ENCODE peak calls at places on chromosomes 5 and 9, in six cellular contexts. W, N, V, F, Q and L are unnamed samples.

GRCh38 chr9:70257991-70258691 is 637 bp upstream of the SMC5 start:
- DNase-seq in F (peak), N (no peak), V (peak), W (peak), Q (no peak), L (no peak)

GRCh38 chr5:68891718-68892117 is 202.1 kb upstream of the SLC30A5 start:
- DNase-seq in Q (peak), W (no peak), V (no peak), N (no peak), F (no peak), L (no peak)

GRCh38 chr5:54927097-54927746 is 58.2 kb downstream of the ESM1 start:
- DNase-seq in Q (no peak), N (no peak), F (no peak), V (no peak), W (no peak), L (no peak)

GRCh38 chr5:96146675-96147074 is 185.0 kb upstream of the ELL2 start:
- DNase-seq in V (peak), Q (peak), W (peak), F (no peak), N (no peak), L (peak)

GRCh38 chr9:112863214-112863613 is 27.5 kb downstream of the SLC46A2 start:
- DNase-seq in Q (no peak), V (peak), N (no peak), F (no peak), W (no peak), L (no peak)

GRCh38 chr5:147906326-147907095 is at the start of gene C5orf46:
- DNase-seq in V (no peak), F (peak), Q (no peak), N (no peak), W (no peak), L (no peak)

GRCh38 chr5:80054682-80055081 is 19.5 kb downstream of the THBS4 start:
- DNase-seq in N (no peak), V (no peak), W (no peak), Q (no peak), F (no peak), L (no peak)

GRCh38 chr5:168600409-168600808 is 21.2 kb upstream of the PANK3 start:
- DNase-seq in F (peak), V (no peak), N (no peak), W (no peak), Q (no peak), L (no peak)

GRCh38 chr5:32419791-32420190 is 24.7 kb downstream of the ZFR start:
- DNase-seq in W (no peak), V (no peak), F (no peak), N (no peak), Q (no peak), L (no peak)

GRCh38 chr5:112479418-112479817 is 60.3 kb upstream of the EPB41L4A start:
- DNase-seq in F (no peak), V (no peak), Q (no peak), W (no peak), N (no peak), L (peak)

GRCh38 chr9:129596541-129597328 is 24.2 kb downstream of the C9orf50 start:
- DNase-seq in V (no peak), W (no peak), F (peak), N (peak), Q (no peak), L (no peak)

GRCh38 chr5:172634106-172634899 is 6.8 kb upstream of the NEURL1B start:
- DNase-seq in V (no peak), W (no peak), N (no peak), Q (no peak), F (no peak), L (no peak)

DNA sequence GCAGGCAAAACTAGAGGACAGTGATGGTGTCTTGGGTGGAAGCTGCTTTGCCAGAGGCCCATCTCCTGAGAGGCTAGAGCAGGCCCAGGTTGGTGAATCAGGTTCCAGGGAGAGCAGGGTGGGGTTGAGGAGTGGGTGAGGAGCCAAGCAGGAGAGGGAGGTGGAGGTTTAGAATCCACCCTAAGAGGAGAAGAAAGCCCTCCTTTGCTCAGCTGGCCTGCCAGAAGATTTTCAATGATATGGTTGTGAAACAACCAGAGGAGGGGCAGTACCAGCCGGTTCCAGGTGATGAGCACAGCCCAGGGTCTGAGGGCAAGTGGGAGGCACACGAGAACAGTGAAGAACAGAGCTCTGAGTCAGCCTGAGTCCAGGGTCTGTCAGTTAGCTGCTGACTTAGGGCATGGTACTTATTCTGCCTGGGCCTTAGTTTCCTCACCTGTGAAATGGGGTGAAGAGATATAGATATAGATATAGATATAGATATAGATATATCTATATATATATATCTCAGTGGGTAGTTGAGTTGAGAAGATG is 17.8 kb downstream of the PPARGC1B start:
- DNase-seq in F (no peak), Q (no peak), N (no peak), V (peak), W (no peak), L (no peak)
- H3K4me3 ChIP-seq in F (no peak), Q (no peak), N (no peak), V (no peak), W (no peak), L (no peak)

DNA sequence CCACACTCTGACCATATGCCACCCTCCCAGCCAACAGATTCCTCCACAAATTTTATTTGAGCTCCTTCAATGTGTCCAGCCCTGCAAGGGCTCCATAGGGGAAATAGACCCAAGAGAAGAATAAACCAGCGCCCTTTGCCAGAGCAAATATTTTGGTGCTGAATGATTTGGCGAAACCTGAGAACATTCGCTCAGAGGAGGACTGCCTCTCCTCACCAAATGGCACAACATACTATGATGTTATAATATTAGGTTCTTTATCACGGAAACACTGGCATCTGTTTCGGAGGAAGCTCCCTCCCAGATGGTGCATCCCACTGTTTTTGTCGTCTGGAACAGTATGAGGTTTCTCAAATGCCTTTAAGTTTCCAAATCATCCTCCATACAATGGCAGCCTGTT is 139.2 kb upstream of the ADRA1B start:
- DNase-seq in Q (no peak), N (no peak), V (no peak), W (no peak), F (no peak), L (no peak)
- TF ChIP-seq MYC in Q (no peak), N (no peak), V (no peak), W (no peak), F (no peak), L (no peak)

DNA sequence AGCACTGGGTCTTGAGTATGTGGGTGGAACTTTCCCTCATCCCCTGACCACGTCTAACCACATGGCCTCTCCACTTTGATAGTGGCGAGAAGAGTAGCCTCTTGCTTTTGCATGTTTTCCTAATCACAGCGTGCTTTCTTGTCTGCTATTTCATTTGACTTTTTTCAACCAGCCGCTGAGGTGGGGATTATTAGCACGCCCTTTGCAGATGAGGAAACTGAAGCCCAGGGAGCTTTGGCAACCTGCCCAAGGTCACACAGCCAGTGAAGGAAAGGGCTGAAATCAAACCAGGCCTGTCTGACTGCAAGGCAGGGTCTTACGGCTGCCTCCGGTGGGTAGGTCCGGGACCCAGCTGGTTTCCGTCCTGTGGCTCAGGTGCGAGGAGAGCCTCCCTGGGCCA is 106.5 kb upstream of the MSX2 start:
- DNase-seq in Q (no peak), V (no peak), W (no peak), N (no peak), F (no peak), L (no peak)
- H3K4me3 ChIP-seq in Q (no peak), V (no peak), W (no peak), N (no peak), F (no peak), L (no peak)

DNA sequence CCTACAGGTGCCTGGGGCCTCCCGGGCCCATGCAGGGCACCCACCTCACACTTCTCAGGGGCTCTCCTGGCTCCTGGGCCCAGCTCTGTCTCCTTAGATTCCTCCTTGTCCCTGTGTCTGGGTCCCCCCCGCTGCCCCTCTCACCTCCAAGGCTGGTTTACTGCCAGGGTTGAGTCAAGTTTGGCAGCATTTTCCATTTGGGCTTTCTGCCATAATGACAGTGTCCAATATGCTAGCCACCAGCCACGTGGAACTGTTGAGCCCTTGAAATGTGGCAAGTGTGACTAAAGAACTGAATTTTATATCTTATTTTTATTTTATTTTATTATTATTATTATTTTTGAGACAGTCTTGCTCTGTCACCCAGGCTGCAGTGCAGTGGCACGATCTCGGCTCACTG is 1.9 kb downstream of the TTC16 start:
- DNase-seq in F (no peak), W (no peak), Q (no peak), V (no peak), N (no peak), L (no peak)
- TF ChIP-seq MYC in F (no peak), W (no peak), Q (no peak), V (no peak), N (no peak), L (no peak)

DNA sequence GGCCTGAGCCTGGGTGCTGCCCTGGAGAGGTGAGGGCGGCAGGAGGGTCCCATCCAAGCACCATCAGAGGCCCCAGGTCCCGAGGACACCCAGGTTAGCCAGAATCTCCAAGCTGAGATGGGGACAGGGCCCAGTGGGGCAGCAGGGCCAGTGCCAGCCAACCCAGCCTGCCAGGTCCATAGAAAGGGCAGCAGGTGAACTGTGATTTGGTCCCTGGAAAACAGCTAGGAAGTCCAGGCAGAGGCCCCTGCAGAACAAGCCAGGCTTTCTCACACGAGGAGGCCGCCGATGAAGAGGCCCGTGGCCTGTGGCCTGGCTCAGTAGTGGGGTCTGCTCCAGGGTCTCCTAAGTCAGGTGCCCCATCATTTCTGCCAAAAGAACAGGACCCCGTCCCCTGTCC is 2.0 kb downstream of the AGPAT2 start:
- DNase-seq in V (no peak), W (no peak), N (no peak), F (no peak), Q (no peak), L (no peak)
- H3K4me3 ChIP-seq in V (no peak), W (no peak), N (no peak), F (peak), Q (no peak), L (no peak)

GRCh38 chr5:72108200-72109050 is 1.1 kb downstream of the MAP1B start:
- DNase-seq in Q (no peak), V (peak), N (peak), F (peak), W (peak), L (peak)
- TF ChIP-seq MYC in Q (no peak), V (no peak), N (no peak), F (no peak), W (no peak), L (no peak)

DNA sequence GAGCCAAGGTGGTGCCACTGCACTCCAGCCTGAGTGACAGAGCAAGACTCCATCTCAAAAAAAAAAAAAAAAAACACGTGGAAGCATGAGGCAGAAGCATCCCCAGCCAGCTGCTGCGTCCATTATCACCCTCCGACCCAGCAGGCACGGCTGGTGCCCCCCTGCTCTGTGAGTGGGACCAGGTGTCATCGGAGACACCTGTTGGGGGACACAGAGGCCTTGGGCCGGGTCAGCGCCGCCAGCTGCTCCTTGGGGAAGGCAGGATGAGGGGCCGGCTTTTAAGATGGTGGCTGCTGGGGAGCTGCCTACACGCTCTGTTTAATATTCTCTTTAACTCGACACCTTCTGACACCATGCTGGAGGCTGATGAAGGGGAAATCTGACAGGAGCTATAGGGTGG is 80.2 kb upstream of the RUFY1 start:
- DNase-seq in Q (no peak), F (no peak), V (no peak), W (no peak), N (no peak), L (no peak)
- H3K4me3 ChIP-seq in Q (no peak), F (no peak), V (no peak), W (no peak), N (no peak), L (no peak)

GRCh38 chr5:43421450-43422133 is 9.4 kb upstream of the CCL28 start:
- DNase-seq in Q (no peak), F (no peak), N (no peak), V (no peak), W (no peak), L (peak)

GRCh38 chr5:43420241-43420640 is 8.1 kb upstream of the CCL28 start:
- DNase-seq in N (no peak), V (no peak), W (no peak), Q (no peak), F (peak), L (no peak)

GRCh38 chr5:43418561-43418960 is 6.4 kb upstream of the CCL28 start:
- DNase-seq in W (no peak), F (no peak), V (no peak), N (no peak), Q (no peak), L (no peak)

GRCh38 chr5:43425965-43426364 is 13.8 kb upstream of the CCL28 start:
- DNase-seq in V (no peak), W (no peak), N (no peak), Q (no peak), F (no peak), L (no peak)

DNA sequence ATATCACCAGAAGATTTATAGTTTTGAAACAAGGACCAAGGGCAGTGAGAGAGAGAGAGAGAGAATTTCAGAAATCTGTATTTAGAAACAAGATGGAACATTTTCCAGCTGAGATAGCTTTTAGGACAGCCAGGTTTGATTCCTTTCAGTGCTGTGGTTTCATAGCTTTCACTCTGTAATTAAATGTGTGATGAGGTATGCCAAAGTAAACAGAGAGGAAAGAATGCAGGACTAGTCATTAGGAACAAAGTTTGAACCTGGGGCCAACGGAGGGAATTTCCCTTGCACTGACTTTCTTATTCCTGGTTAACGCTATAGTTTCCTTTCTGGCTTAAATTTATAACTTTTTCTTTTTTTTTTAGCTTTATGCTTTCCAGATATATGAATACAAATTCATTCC is 10.0 kb upstream of the CCL28 start:
- DNase-seq in Q (no peak), W (no peak), N (no peak), F (peak), V (no peak), L (peak)
- TF ChIP-seq MYC in Q (no peak), W (no peak), N (no peak), F (no peak), V (no peak), L (no peak)